ENCODE peak calls at places on chromosomes 3 and 15, in ten cellular contexts. P, I, Q, V, X, E, Z, W, A and B are unnamed samples.

GRCh38 chr15:77974098-77974414 is 103.5 kb downstream of the TBC1D2B start:
- DNase-seq in P (no peak), I (peak; percentile 64), Q (no peak), V (no peak), X (peak; percentile 33), E (peak; percentile 41), Z (peak; percentile 72), W (no peak), A (peak; percentile 59), B (peak; percentile 38)

GRCh38 chr3:72227536-72228070 is 442.7 kb upstream of the PROK2 start:
- DNase-seq in P (no peak), I (no peak), Q (peak; percentile 28), V (no peak), X (no peak), E (no peak), Z (no peak), W (no peak), A (no peak), B (no peak)

GRCh38 chr3:131349946-131350347 is 31.6 kb upstream of the NUDT16 start:
- DNase-seq in P (no peak), I (peak; percentile 57), Q (no peak), V (no peak), X (no peak), E (peak; percentile 73), Z (no peak), W (no peak), A (no peak), B (peak; percentile 18)

GRCh38 chr3:136490646-136491405 is 240.7 kb downstream of the PCCB start:
- DNase-seq in P (no peak), I (no peak), Q (no peak), V (no peak), X (no peak), E (no peak), Z (no peak), W (no peak), A (no peak), B (no peak)

GRCh38 chr15:71807691-71808091 is 2.7 kb upstream of the NR2E3 start:
- DNase-seq in P (no peak), I (no peak), Q (no peak), V (no peak), X (peak; percentile 61), E (no peak), Z (no peak), W (peak; percentile 68), A (no peak), B (no peak)

GRCh38 chr3:122415762-122416654 is at the start of gene WDR5B:
- DNase-seq in P (peak; percentile 94), I (peak; percentile 98), Q (peak; percentile 98), V (peak; percentile 98), X (peak; percentile 99), E (peak; percentile 91), Z (peak; percentile 97), W (peak; percentile 99), A (peak; percentile 99), B (peak; percentile 99)

GRCh38 chr3:128051459-128051836 is 789 bp upstream of the SEC61A1 start:
- DNase-seq in P (no peak), I (no peak), Q (no peak), V (no peak), X (no peak), E (peak; percentile 26), Z (no peak), W (no peak), A (no peak), B (no peak)

GRCh38 chr3:73576995-73577394 is 47.7 kb downstream of the PDZRN3 start:
- DNase-seq in P (no peak), I (no peak), Q (no peak), V (no peak), X (no peak), E (peak; percentile 59), Z (no peak), W (no peak), A (no peak), B (no peak)

GRCh38 chr15:49918106-49918505 is 200.9 kb downstream of the ATP8B4 start:
- DNase-seq in P (no peak), I (peak; percentile 48), Q (no peak), V (no peak), X (no peak), E (peak; percentile 39), Z (no peak), W (no peak), A (peak; percentile 22), B (peak; percentile 26)

GRCh38 chr15:58311551-58311950 is 120.2 kb upstream of the LIPC start:
- DNase-seq in P (no peak), I (no peak), Q (no peak), V (no peak), X (no peak), E (no peak), Z (no peak), W (no peak), A (no peak), B (no peak)

GRCh38 chr15:58313304-58313703 is 118.5 kb upstream of the LIPC start:
- DNase-seq in P (peak; percentile 43), I (no peak), Q (no peak), V (no peak), X (no peak), E (no peak), Z (no peak), W (no peak), A (no peak), B (no peak)

GRCh38 chr15:58309993-58310928 is 121.5 kb upstream of the LIPC start:
- DNase-seq in P (no peak), I (peak; percentile 67), Q (no peak), V (peak; percentile 26), X (no peak), E (no peak), Z (peak; percentile 72), W (no peak), A (peak; percentile 20), B (no peak)

GRCh38 chr15:58314593-58315216 is 117.1 kb upstream of the LIPC start:
- DNase-seq in P (no peak), I (no peak), Q (no peak), V (no peak), X (no peak), E (no peak), Z (no peak), W (no peak), A (no peak), B (no peak)

DNA sequence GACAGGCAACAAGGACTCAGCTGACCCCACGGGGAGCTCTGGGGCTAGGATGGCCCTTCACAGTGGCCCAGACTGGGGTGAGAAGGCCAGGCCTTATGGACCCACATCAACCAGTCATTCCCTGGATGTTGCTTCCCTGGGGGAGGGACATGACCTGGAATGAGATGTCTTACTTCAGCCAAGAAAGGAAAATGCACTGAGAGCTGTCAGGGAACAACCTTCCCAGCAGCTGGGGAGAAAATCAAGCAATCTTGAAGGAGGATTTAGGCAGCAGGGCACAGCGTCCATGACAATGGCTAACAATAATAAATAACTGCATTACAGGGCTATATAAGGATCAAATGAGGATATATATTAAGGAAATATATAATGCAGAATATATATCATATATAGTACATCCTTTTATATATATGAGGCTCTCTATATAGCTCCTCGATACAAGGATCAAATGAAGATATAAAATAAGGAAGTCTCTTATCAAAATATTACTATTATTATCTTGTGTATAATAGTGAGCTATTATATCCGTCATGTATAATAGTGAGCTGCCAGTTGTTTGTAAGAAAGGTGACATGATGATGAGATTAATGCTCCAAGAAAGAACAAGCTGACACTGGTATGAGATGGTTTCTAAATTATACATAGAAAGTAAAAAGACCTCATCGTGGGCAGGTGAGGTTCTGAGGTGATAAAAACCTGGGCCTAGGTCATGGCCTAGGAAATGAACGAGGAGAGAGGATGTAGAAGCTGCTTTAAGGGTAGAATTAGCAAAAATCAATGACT is 117.8 kb upstream of the LIPC start:
- DNase-seq in P (no peak), I (no peak), Q (no peak), V (no peak), X (no peak), E (no peak), Z (no peak), W (no peak), A (no peak), B (no peak)
- H3K4me1 ChIP-seq in P (peaks cover 2% of the 10 kb centered on the region), I (peaks cover 25% of the 10 kb centered on the region), Q (no peaks in the 10 kb centered on the region), V (no peaks in the 10 kb centered on the region), X (no peaks in the 10 kb centered on the region), E (no peaks in the 10 kb centered on the region), Z (peaks cover 7% of the 10 kb centered on the region), W (no peaks in the 10 kb centered on the region), A (no peaks in the 10 kb centered on the region), B (no peaks in the 10 kb centered on the region)

DNA sequence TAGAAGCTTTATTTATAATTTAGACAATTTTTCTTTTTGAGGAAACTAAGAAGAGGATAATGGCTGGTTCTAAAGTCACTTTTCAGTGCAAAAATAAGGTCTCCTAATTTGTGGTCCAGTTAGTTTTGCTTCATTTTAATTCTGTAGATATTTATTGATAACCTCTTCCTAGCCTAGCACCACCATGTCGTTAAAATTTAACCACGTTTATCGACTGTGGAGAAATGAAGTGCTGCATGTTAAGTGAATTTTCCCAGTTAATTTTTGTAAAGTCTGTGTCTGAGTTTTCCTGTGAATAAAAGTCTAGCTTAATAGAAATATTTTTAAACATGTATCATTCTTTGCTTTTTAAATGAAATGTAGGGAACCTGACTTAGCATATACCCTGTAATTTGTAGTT is 16.7 kb downstream of the LRRC28 start:
- DNase-seq in P (no peak), I (no peak), Q (no peak), V (no peak), X (no peak), E (no peak), Z (no peak), W (no peak), A (no peak), B (no peak)
- H3K27ac ChIP-seq in P (no peak overlapping the region), I (no peak overlapping the region), Q (no peak overlapping the region), V (no peak overlapping the region), X (no peak overlapping the region), E (no peak overlapping the region), Z (no peak overlapping the region), W (no peak overlapping the region), A (peak overlapping the region; percentile 47), B (no peak overlapping the region)

GRCh38 chr3:190546881-190547510 is 33.1 kb downstream of the IL1RAP start:
- DNase-seq in P (no peak), I (no peak), Q (no peak), V (no peak), X (no peak), E (no peak), Z (no peak), W (no peak), A (no peak), B (no peak)
- H3K4me3 ChIP-seq in P (no peak overlapping the region), I (no peak overlapping the region), Q (no peak overlapping the region), V (no peak overlapping the region), X (no peak overlapping the region), E (no peak overlapping the region), Z (no peak overlapping the region), W (no peak overlapping the region), A (no peak overlapping the region), B (no peak overlapping the region)

GRCh38 chr15:68126415-68126814 is 72.3 kb downstream of the PIAS1 start:
- DNase-seq in P (no peak), I (peak; percentile 64), Q (peak; percentile 43), V (no peak), X (no peak), E (no peak), Z (peak; percentile 25), W (no peak), A (no peak), B (peak; percentile 55)

GRCh38 chr15:68130851-68131250 is 74.3 kb downstream of the CALML4 start:
- DNase-seq in P (no peak), I (no peak), Q (no peak), V (no peak), X (no peak), E (no peak), Z (no peak), W (no peak), A (peak; percentile 33), B (no peak)

GRCh38 chr15:68124700-68125099 is 70.6 kb downstream of the PIAS1 start:
- DNase-seq in P (no peak), I (no peak), Q (no peak), V (no peak), X (no peak), E (no peak), Z (no peak), W (no peak), A (no peak), B (no peak)

GRCh38 chr15:68129072-68129471 is 75.0 kb downstream of the PIAS1 start:
- DNase-seq in P (no peak), I (no peak), Q (no peak), V (no peak), X (no peak), E (no peak), Z (no peak), W (no peak), A (no peak), B (no peak)
- H3K4me1 ChIP-seq in P (no peaks in the 10 kb centered on the region), I (peaks cover 68% of the 10 kb centered on the region), Q (peaks cover 4% of the 10 kb centered on the region), V (no peaks in the 10 kb centered on the region), X (no peaks in the 10 kb centered on the region), E (no peaks in the 10 kb centered on the region), Z (peaks cover 5% of the 10 kb centered on the region), W (no peaks in the 10 kb centered on the region), A (peaks cover 19% of the 10 kb centered on the region), B (no peaks in the 10 kb centered on the region)